ENCODE peak calls at places on chromosomes 4 and X, in five cellular contexts. R is posterior cingulate gyrus; T is HT1080; N is sciatic nerve; I is activated gamma-delta T cell treated with anti-CD3 and anti-CD28 coated beads, Interleukin-2, amount 50 U/mL, for 16 hours. O is an unnamed sample.

GRCh38 chr4:70994069-70994366 is 569 bp downstream of the DCK start:
- DNase-seq in T (no peak), N (no peak), R (no peak), I (no peak), O (no peak)

GRCh38 chrX:78329486-78329885 is 2.1 kb upstream of the CYSLTR1 start:
- DNase-seq in I (no peak), T (no peak), R (no peak), N (no peak), O (no peak)

GRCh38 chr4:15414601-15415091 is 13.2 kb upstream of the C1QTNF7 start:
- DNase-seq in T (no peak), R (no peak), I (no peak), N (no peak), O (no peak)

GRCh38 chr4:2458546-2459491 is 10.1 kb upstream of the RNF4 start:
- DNase-seq in I (no peak), N (no peak), R (no peak), T (no peak), O (no peak)

GRCh38 chrX:73478961-73479360 is 32.1 kb downstream of the CDX4 start:
- DNase-seq in I (no peak), N (no peak), T (no peak), R (no peak), O (no peak)

GRCh38 chr4:90979551-90979950 is 852.4 kb downstream of the CCSER1 start:
- DNase-seq in I (no peak), N (no peak), T (no peak), R (no peak), O (no peak)

GRCh38 chr4:28654618-28655017 is 1794.0 kb downstream of the STIM2 start:
- DNase-seq in T (peak; percentile 42), N (no peak), R (no peak), I (no peak), O (no peak)

GRCh38 chr4:100188829-100189228 is 1.4 kb downstream of the DDIT4L start:
- DNase-seq in I (no peak), R (no peak), T (no peak), N (no peak), O (no peak)

GRCh38 chr4:47804598-47804997 is 33.3 kb downstream of the CORIN start:
- DNase-seq in R (no peak), N (no peak), T (no peak), I (no peak), O (no peak)

GRCh38 chrX:120450163-120450562 is 18.9 kb downstream of the LAMP2 start:
- DNase-seq in T (no peak), N (no peak), I (no peak), R (no peak), O (no peak)

GRCh38 chrX:139691843-139692505 is 16.0 kb downstream of the MCF2 start:
- DNase-seq in I (no peak), N (no peak), R (no peak), T (no peak), O (no peak)

GRCh38 chrX:136468391-136469103 is 19.2 kb upstream of the BRS3 start:
- DNase-seq in N (no peak), I (no peak), T (no peak), R (no peak), O (no peak)

GRCh38 chr4:156710571-156711195 is 260.9 kb downstream of the PDGFC start:
- DNase-seq in I (no peak), N (no peak), T (no peak), R (no peak), O (no peak)

GRCh38 chrX:82556588-82556987 is 951.5 kb upstream of the POU3F4 start:
- DNase-seq in T (no peak), N (no peak), I (no peak), R (no peak), O (no peak)

GRCh38 chrX:132592880-132593279 is 104.0 kb upstream of the MBNL3 start:
- DNase-seq in T (peak; percentile 5), I (no peak), R (no peak), N (no peak), O (no peak)

GRCh38 chrX:137547291-137547690 is 18.6 kb upstream of the ZIC3 start:
- DNase-seq in T (no peak), I (no peak), N (no peak), R (no peak), O (no peak)

GRCh38 chr4:151676301-151676700 is 84.5 kb downstream of the GATB start:
- DNase-seq in N (no peak), R (no peak), T (peak; percentile 80), I (no peak), O (no peak)

GRCh38 chrX:102845020-102845419 is 92.1 kb upstream of the RAB40AL start:
- DNase-seq in T (no peak), I (no peak), N (no peak), R (no peak), O (no peak)

GRCh38 chrX:124217289-124218251 is 114.9 kb upstream of the TEX13D start:
- DNase-seq in T (peak; percentile 89), I (peak; percentile 42), R (no peak), N (no peak), O (no peak)

GRCh38 chrX:283115-283845 is 2.1 kb downstream of the PLCXD1 start:
- DNase-seq in I (peak; percentile 84), N (peak; percentile 93), T (peak; percentile 87), R (peak; percentile 62), O (peak; percentile 70)

GRCh38 chrX:24676403-24677024 is 17.2 kb upstream of the POLA1 start:
- DNase-seq in I (no peak), R (no peak), T (no peak), N (no peak), O (no peak)

GRCh38 chrX:147803948-147804347 is 107.8 kb upstream of the FMR1 start:
- DNase-seq in I (no peak), R (no peak), T (peak; percentile 2), N (no peak), O (no peak)

GRCh38 chr4:94974773-94975172 is 217.0 kb downstream of the BMPR1B start:
- DNase-seq in T (peak; percentile 33), N (no peak), R (no peak), I (no peak), O (no peak)

O was measured in PC-9.